ENCODE peak calls at places on chromosomes 3 and 15, in six cellular contexts. A, U, R, L, F and C are unnamed samples.

GRCh38 chr15:32918481-32919026 is 200.8 kb downstream of the GREM1 start:
- DNase-seq in A (no peak), U (no peak), R (no peak), L (no peak), F (no peak), C (no peak)

GRCh38 chr3:105745046-105745445 is 123.8 kb downstream of the CBLB start:
- DNase-seq in A (no peak), U (no peak), R (no peak), L (no peak), F (no peak), C (no peak)

GRCh38 chr3:120824613-120825012 is 82.1 kb downstream of the GTF2E1 start:
- DNase-seq in A (no peak), U (no peak), R (no peak), L (no peak), F (no peak), C (peak)

GRCh38 chr3:18446067-18446793 is 21.1 kb upstream of the SATB1 start:
- DNase-seq in A (no peak), U (no peak), R (no peak), L (no peak), F (no peak), C (peak)

GRCh38 chr3:194277547-194278091 is 73.5 kb downstream of the CPN2 start:
- DNase-seq in A (no peak), U (no peak), R (no peak), L (no peak), F (no peak), C (peak)

GRCh38 chr15:72554471-72555425 is 80.6 kb downstream of the ARIH1 start:
- DNase-seq in A (peak), U (no peak), R (no peak), L (no peak), F (no peak), C (no peak)

GRCh38 chr15:80061581-80061980 is 2.1 kb downstream of the ZFAND6 start:
- DNase-seq in A (no peak), U (no peak), R (no peak), L (no peak), F (no peak), C (no peak)

GRCh38 chr3:185052631-185053030 is 100.2 kb downstream of the C3orf70 start:
- DNase-seq in A (no peak), U (no peak), R (no peak), L (no peak), F (no peak), C (no peak)